ENCODE peak calls at places on chromosomes 16 and 17, in seven cellular contexts. One of them, this sample, is unnamed.

GRCh38 chr16:68658258-68658973 is 13.3 kb downstream of the CDH3 start:
- DNase-seq in cardiac fibroblast: peak
- DNase-seq in body of pancreas: no peak
- DNase-seq in CD4-positive, alpha-beta T cell: no peak
- DNase-seq in left ventricle myocardium inferior: no peak
- DNase-seq in neural crest cell: no peak
- DNase-seq in activated CD8-positive, alpha-beta T cell treated with anti-CD3 and anti-CD28 coated beads for 36 hours: no peak
- DNase-seq in this sample: no peak

GRCh38 chr16:12646490-12647274 is 157.0 kb downstream of the CPPED1 start:
- DNase-seq in cardiac fibroblast: no peak
- DNase-seq in body of pancreas: peak
- DNase-seq in CD4-positive, alpha-beta T cell: no peak
- DNase-seq in left ventricle myocardium inferior: no peak
- DNase-seq in neural crest cell: no peak
- DNase-seq in activated CD8-positive, alpha-beta T cell treated with anti-CD3 and anti-CD28 coated beads for 36 hours: peak
- DNase-seq in this sample: no peak

GRCh38 chr17:76492250-76492988 is 8.8 kb downstream of the RHBDF2 start:
- DNase-seq in cardiac fibroblast: no peak
- DNase-seq in body of pancreas: no peak
- DNase-seq in CD4-positive, alpha-beta T cell: no peak
- DNase-seq in left ventricle myocardium inferior: no peak
- DNase-seq in neural crest cell: no peak
- DNase-seq in activated CD8-positive, alpha-beta T cell treated with anti-CD3 and anti-CD28 coated beads for 36 hours: peak
- DNase-seq in this sample: peak

GRCh38 chr16:66137853-66138252 is 228.6 kb upstream of the CDH5 start:
- DNase-seq in cardiac fibroblast: no peak
- DNase-seq in body of pancreas: no peak
- DNase-seq in CD4-positive, alpha-beta T cell: no peak
- DNase-seq in left ventricle myocardium inferior: no peak
- DNase-seq in neural crest cell: no peak
- DNase-seq in activated CD8-positive, alpha-beta T cell treated with anti-CD3 and anti-CD28 coated beads for 36 hours: no peak
- DNase-seq in this sample: no peak

GRCh38 chr17:14926526-14927122 is 338.5 kb downstream of the PMP22 start:
- DNase-seq in cardiac fibroblast: peak
- DNase-seq in body of pancreas: peak
- DNase-seq in CD4-positive, alpha-beta T cell: peak
- DNase-seq in left ventricle myocardium inferior: no peak
- DNase-seq in neural crest cell: peak
- DNase-seq in activated CD8-positive, alpha-beta T cell treated with anti-CD3 and anti-CD28 coated beads for 36 hours: peak
- DNase-seq in this sample: peak

GRCh38 chr16:49575352-49576172 is 202.0 kb downstream of the C16orf78 start:
- DNase-seq in cardiac fibroblast: no peak
- DNase-seq in body of pancreas: no peak
- DNase-seq in CD4-positive, alpha-beta T cell: no peak
- DNase-seq in left ventricle myocardium inferior: peak
- DNase-seq in neural crest cell: no peak
- DNase-seq in activated CD8-positive, alpha-beta T cell treated with anti-CD3 and anti-CD28 coated beads for 36 hours: no peak
- DNase-seq in this sample: peak

GRCh38 chr17:61461967-61462733 is 9.9 kb downstream of the TBX4 start:
- DNase-seq in cardiac fibroblast: no peak
- DNase-seq in body of pancreas: no peak
- DNase-seq in CD4-positive, alpha-beta T cell: no peak
- DNase-seq in left ventricle myocardium inferior: no peak
- DNase-seq in neural crest cell: no peak
- DNase-seq in activated CD8-positive, alpha-beta T cell treated with anti-CD3 and anti-CD28 coated beads for 36 hours: no peak
- DNase-seq in this sample: no peak

GRCh38 chr17:57455063-57455914 is 199.0 kb downstream of the MSI2 start:
- DNase-seq in cardiac fibroblast: peak
- DNase-seq in body of pancreas: no peak
- DNase-seq in CD4-positive, alpha-beta T cell: no peak
- DNase-seq in left ventricle myocardium inferior: no peak
- DNase-seq in neural crest cell: no peak
- DNase-seq in activated CD8-positive, alpha-beta T cell treated with anti-CD3 and anti-CD28 coated beads for 36 hours: peak
- DNase-seq in this sample: peak

GRCh38 chr17:56431736-56432135 is 161.8 kb upstream of the NOG start:
- DNase-seq in cardiac fibroblast: no peak
- DNase-seq in body of pancreas: no peak
- DNase-seq in CD4-positive, alpha-beta T cell: no peak
- DNase-seq in left ventricle myocardium inferior: no peak
- DNase-seq in neural crest cell: no peak
- DNase-seq in activated CD8-positive, alpha-beta T cell treated with anti-CD3 and anti-CD28 coated beads for 36 hours: no peak
- DNase-seq in this sample: no peak

GRCh38 chr17:75848523-75849303 is 4.5 kb upstream of the UNC13D start:
- DNase-seq in cardiac fibroblast: peak
- DNase-seq in body of pancreas: peak
- DNase-seq in CD4-positive, alpha-beta T cell: peak
- DNase-seq in left ventricle myocardium inferior: peak
- DNase-seq in neural crest cell: peak
- DNase-seq in activated CD8-positive, alpha-beta T cell treated with anti-CD3 and anti-CD28 coated beads for 36 hours: peak
- DNase-seq in this sample: peak

GRCh38 chr16:84323626-84324025 is 28.9 kb downstream of the WFDC1 start:
- DNase-seq in cardiac fibroblast: peak
- DNase-seq in body of pancreas: no peak
- DNase-seq in CD4-positive, alpha-beta T cell: no peak
- DNase-seq in left ventricle myocardium inferior: no peak
- DNase-seq in neural crest cell: no peak
- DNase-seq in activated CD8-positive, alpha-beta T cell treated with anti-CD3 and anti-CD28 coated beads for 36 hours: peak
- DNase-seq in this sample: no peak

GRCh38 chr17:22102177-22102576 is 409.9 kb downstream of the KCNJ18 start:
- DNase-seq in cardiac fibroblast: no peak
- DNase-seq in body of pancreas: no peak
- DNase-seq in CD4-positive, alpha-beta T cell: no peak
- DNase-seq in left ventricle myocardium inferior: no peak
- DNase-seq in neural crest cell: no peak
- DNase-seq in activated CD8-positive, alpha-beta T cell treated with anti-CD3 and anti-CD28 coated beads for 36 hours: no peak
- DNase-seq in this sample: no peak

GRCh38 chr16:21336231-21336630 is 58.1 kb upstream of the CRYM start:
- DNase-seq in cardiac fibroblast: peak
- DNase-seq in body of pancreas: no peak
- DNase-seq in CD4-positive, alpha-beta T cell: no peak
- DNase-seq in left ventricle myocardium inferior: no peak
- DNase-seq in neural crest cell: no peak
- DNase-seq in activated CD8-positive, alpha-beta T cell treated with anti-CD3 and anti-CD28 coated beads for 36 hours: no peak
- DNase-seq in this sample: no peak

GRCh38 chr16:87713469-87714229 is 52.1 kb downstream of the KLHDC4 start:
- DNase-seq in cardiac fibroblast: no peak
- DNase-seq in body of pancreas: no peak
- DNase-seq in CD4-positive, alpha-beta T cell: peak
- DNase-seq in left ventricle myocardium inferior: no peak
- DNase-seq in neural crest cell: no peak
- DNase-seq in activated CD8-positive, alpha-beta T cell treated with anti-CD3 and anti-CD28 coated beads for 36 hours: peak
- DNase-seq in this sample: no peak

GRCh38 chr17:40069751-40070643 is 7.2 kb downstream of the THRA start:
- DNase-seq in cardiac fibroblast: peak
- DNase-seq in body of pancreas: peak
- DNase-seq in CD4-positive, alpha-beta T cell: peak
- DNase-seq in left ventricle myocardium inferior: no peak
- DNase-seq in neural crest cell: no peak
- DNase-seq in activated CD8-positive, alpha-beta T cell treated with anti-CD3 and anti-CD28 coated beads for 36 hours: peak
- DNase-seq in this sample: no peak

GRCh38 chr17:6608321-6608720 is 32.2 kb downstream of the KIAA0753 start:
- DNase-seq in cardiac fibroblast: peak
- DNase-seq in body of pancreas: no peak
- DNase-seq in CD4-positive, alpha-beta T cell: no peak
- DNase-seq in left ventricle myocardium inferior: no peak
- DNase-seq in neural crest cell: no peak
- DNase-seq in activated CD8-positive, alpha-beta T cell treated with anti-CD3 and anti-CD28 coated beads for 36 hours: no peak
- DNase-seq in this sample: no peak

GRCh38 chr17:64492481-64493109 is 4.3 kb downstream of the POLG2 start:
- DNase-seq in cardiac fibroblast: peak
- DNase-seq in body of pancreas: no peak
- DNase-seq in CD4-positive, alpha-beta T cell: no peak
- DNase-seq in left ventricle myocardium inferior: no peak
- DNase-seq in neural crest cell: no peak
- DNase-seq in activated CD8-positive, alpha-beta T cell treated with anti-CD3 and anti-CD28 coated beads for 36 hours: peak
- DNase-seq in this sample: no peak

GRCh38 chr16:3349175-3349574 is 6.5 kb upstream of the OR2C1 start:
- DNase-seq in cardiac fibroblast: no peak
- DNase-seq in body of pancreas: no peak
- DNase-seq in CD4-positive, alpha-beta T cell: no peak
- DNase-seq in left ventricle myocardium inferior: no peak
- DNase-seq in neural crest cell: no peak
- DNase-seq in activated CD8-positive, alpha-beta T cell treated with anti-CD3 and anti-CD28 coated beads for 36 hours: no peak
- DNase-seq in this sample: no peak

GRCh38 chr16:50296807-50297206 is 30.5 kb downstream of the ADCY7 start:
- DNase-seq in cardiac fibroblast: no peak
- DNase-seq in body of pancreas: no peak
- DNase-seq in CD4-positive, alpha-beta T cell: no peak
- DNase-seq in left ventricle myocardium inferior: no peak
- DNase-seq in neural crest cell: no peak
- DNase-seq in activated CD8-positive, alpha-beta T cell treated with anti-CD3 and anti-CD28 coated beads for 36 hours: no peak
- DNase-seq in this sample: no peak

DNA sequence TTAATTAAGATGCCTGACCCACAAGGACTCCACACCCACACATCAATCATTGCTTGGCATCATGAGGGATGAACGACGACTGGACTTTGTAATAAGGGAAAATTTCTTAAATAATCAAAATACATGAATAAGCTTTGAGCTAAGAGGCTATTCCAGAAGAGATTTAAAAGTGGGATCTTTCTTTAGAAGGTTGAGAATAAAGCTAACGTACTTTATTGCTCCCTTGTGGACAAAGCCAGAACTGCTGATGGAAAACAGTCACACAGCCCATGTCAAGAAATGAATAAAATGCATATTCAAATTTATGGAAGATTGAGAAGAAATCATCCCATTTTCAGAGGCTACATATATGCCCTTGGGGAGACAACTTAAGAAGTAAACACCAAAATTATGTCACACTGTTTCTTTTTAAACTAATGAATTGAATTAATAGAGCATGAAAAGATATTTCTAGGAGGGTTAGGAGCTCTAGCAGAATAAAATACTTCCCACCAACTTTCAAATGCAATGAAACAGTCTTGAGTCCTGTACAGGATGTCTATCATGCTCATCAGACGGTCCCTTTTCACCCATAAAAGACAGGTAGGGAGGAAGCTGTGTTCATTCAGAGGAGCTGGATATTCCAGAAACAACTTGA is 60.2 kb upstream of the PHOSPHO1 start:
- DNase-seq in cardiac fibroblast: peak
- DNase-seq in body of pancreas: no peak
- DNase-seq in CD4-positive, alpha-beta T cell: peak
- DNase-seq in left ventricle myocardium inferior: no peak
- DNase-seq in neural crest cell: peak
- DNase-seq in activated CD8-positive, alpha-beta T cell treated with anti-CD3 and anti-CD28 coated beads for 36 hours: peak
- DNase-seq in this sample: peak
- TF ChIP-seq CTCF in cardiac fibroblast: peak
- TF ChIP-seq CTCF in body of pancreas: peak
- TF ChIP-seq CTCF in CD4-positive, alpha-beta T cell: peak
- TF ChIP-seq CTCF in left ventricle myocardium inferior: peak
- TF ChIP-seq CTCF in neural crest cell: peak
- TF ChIP-seq CTCF in activated CD8-positive, alpha-beta T cell treated with anti-CD3 and anti-CD28 coated beads for 36 hours: peak
- TF ChIP-seq CTCF in this sample: no peak

GRCh38 chr16:85347213-85347591 is 234.9 kb upstream of the CIBAR2 start:
- DNase-seq in cardiac fibroblast: no peak
- DNase-seq in body of pancreas: no peak
- DNase-seq in CD4-positive, alpha-beta T cell: no peak
- DNase-seq in left ventricle myocardium inferior: no peak
- DNase-seq in neural crest cell: no peak
- DNase-seq in activated CD8-positive, alpha-beta T cell treated with anti-CD3 and anti-CD28 coated beads for 36 hours: peak
- DNase-seq in this sample: no peak
- TF ChIP-seq CTCF in cardiac fibroblast: peak
- TF ChIP-seq CTCF in body of pancreas: no peak
- TF ChIP-seq CTCF in CD4-positive, alpha-beta T cell: no peak
- TF ChIP-seq CTCF in left ventricle myocardium inferior: peak
- TF ChIP-seq CTCF in neural crest cell: peak
- TF ChIP-seq CTCF in activated CD8-positive, alpha-beta T cell treated with anti-CD3 and anti-CD28 coated beads for 36 hours: no peak
- TF ChIP-seq CTCF in this sample: peak

DNA sequence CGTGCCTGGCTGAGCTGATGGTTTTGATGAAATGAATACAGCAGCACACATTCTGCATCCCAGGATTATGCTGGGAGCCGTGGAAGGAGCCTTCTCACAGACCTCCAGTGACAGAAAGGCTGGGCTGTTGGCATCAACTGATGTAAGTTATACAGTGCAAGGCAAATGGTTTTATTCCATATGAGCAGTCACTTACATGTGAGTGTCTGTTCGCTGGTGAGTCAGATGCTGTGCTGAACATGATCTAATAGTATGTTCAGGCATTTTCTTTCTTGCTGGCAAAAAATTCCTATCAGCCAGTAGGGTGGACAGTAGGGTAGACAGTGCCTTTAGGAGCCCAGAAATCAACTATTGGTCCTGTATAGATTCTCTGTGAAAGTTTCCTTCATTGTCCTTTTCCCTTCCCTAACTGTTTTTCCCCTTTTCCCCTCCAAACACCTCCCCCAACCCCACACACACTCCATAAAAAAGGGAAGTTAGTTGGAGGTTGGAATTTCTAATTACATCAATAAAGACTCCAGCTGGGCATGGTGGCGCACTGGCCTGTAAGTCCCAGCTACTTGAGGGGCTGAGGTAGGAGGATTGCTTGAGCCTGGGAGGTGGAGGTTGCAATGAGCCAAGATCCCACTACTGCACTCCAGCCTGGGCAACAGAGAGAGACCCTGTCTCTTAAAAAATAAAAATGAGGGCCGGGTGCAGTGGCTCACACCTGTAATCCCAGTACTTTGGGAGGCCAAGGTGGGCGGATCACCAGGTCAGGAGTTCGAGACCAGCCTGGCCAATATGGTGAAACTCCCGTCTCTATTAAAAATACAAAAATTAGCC is 36.2 kb downstream of the LDHD start:
- DNase-seq in cardiac fibroblast: peak
- DNase-seq in body of pancreas: no peak
- DNase-seq in CD4-positive, alpha-beta T cell: no peak
- DNase-seq in left ventricle myocardium inferior: no peak
- DNase-seq in neural crest cell: no peak
- DNase-seq in activated CD8-positive, alpha-beta T cell treated with anti-CD3 and anti-CD28 coated beads for 36 hours: no peak
- DNase-seq in this sample: no peak
- TF ChIP-seq CTCF in cardiac fibroblast: no peak
- TF ChIP-seq CTCF in body of pancreas: no peak
- TF ChIP-seq CTCF in CD4-positive, alpha-beta T cell: no peak
- TF ChIP-seq CTCF in left ventricle myocardium inferior: no peak
- TF ChIP-seq CTCF in neural crest cell: no peak
- TF ChIP-seq CTCF in activated CD8-positive, alpha-beta T cell treated with anti-CD3 and anti-CD28 coated beads for 36 hours: no peak
- TF ChIP-seq CTCF in this sample: no peak

GRCh38 chr17:41521574-41522261 is 3.0 kb upstream of the KRT15 start:
- DNase-seq in cardiac fibroblast: peak
- DNase-seq in body of pancreas: peak
- DNase-seq in CD4-positive, alpha-beta T cell: no peak
- DNase-seq in left ventricle myocardium inferior: no peak
- DNase-seq in neural crest cell: no peak
- DNase-seq in activated CD8-positive, alpha-beta T cell treated with anti-CD3 and anti-CD28 coated beads for 36 hours: no peak
- DNase-seq in this sample: no peak

GRCh38 chr17:41518789-41519449 is at the start of gene KRT15:
- DNase-seq in cardiac fibroblast: peak
- DNase-seq in body of pancreas: no peak
- DNase-seq in CD4-positive, alpha-beta T cell: no peak
- DNase-seq in left ventricle myocardium inferior: no peak
- DNase-seq in neural crest cell: no peak
- DNase-seq in activated CD8-positive, alpha-beta T cell treated with anti-CD3 and anti-CD28 coated beads for 36 hours: no peak
- DNase-seq in this sample: no peak

GRCh38 chr17:41518031-41518430 is 659 bp downstream of the KRT15 start:
- DNase-seq in cardiac fibroblast: no peak
- DNase-seq in body of pancreas: no peak
- DNase-seq in CD4-positive, alpha-beta T cell: no peak
- DNase-seq in left ventricle myocardium inferior: no peak
- DNase-seq in neural crest cell: no peak
- DNase-seq in activated CD8-positive, alpha-beta T cell treated with anti-CD3 and anti-CD28 coated beads for 36 hours: no peak
- DNase-seq in this sample: no peak

GRCh38 chr17:41520821-41521521 is 2.3 kb upstream of the KRT15 start:
- DNase-seq in cardiac fibroblast: no peak
- DNase-seq in body of pancreas: no peak
- DNase-seq in CD4-positive, alpha-beta T cell: no peak
- DNase-seq in left ventricle myocardium inferior: no peak
- DNase-seq in neural crest cell: no peak
- DNase-seq in activated CD8-positive, alpha-beta T cell treated with anti-CD3 and anti-CD28 coated beads for 36 hours: no peak
- DNase-seq in this sample: no peak

GRCh38 chr17:41519501-41520224 is 973 bp upstream of the KRT15 start:
- DNase-seq in cardiac fibroblast: no peak
- DNase-seq in body of pancreas: peak
- DNase-seq in CD4-positive, alpha-beta T cell: no peak
- DNase-seq in left ventricle myocardium inferior: no peak
- DNase-seq in neural crest cell: no peak
- DNase-seq in activated CD8-positive, alpha-beta T cell treated with anti-CD3 and anti-CD28 coated beads for 36 hours: no peak
- DNase-seq in this sample: no peak
- TF ChIP-seq CTCF in cardiac fibroblast: no peak
- TF ChIP-seq CTCF in body of pancreas: no peak
- TF ChIP-seq CTCF in CD4-positive, alpha-beta T cell: no peak
- TF ChIP-seq CTCF in left ventricle myocardium inferior: no peak
- TF ChIP-seq CTCF in neural crest cell: no peak
- TF ChIP-seq CTCF in activated CD8-positive, alpha-beta T cell treated with anti-CD3 and anti-CD28 coated beads for 36 hours: no peak
- TF ChIP-seq CTCF in this sample: no peak